ENCODE peak calls at places on chromosome 16, in six cellular contexts. J is H9, Y is neuronal stem cell, O is H1, T is mesenchymal stem cell, W is mesendoderm. D is an unnamed sample.

GRCh38 chr16:74225278-74225677 is 71.3 kb upstream of the PSMD7 start:
- DNase-seq in J (no peak), Y (no peak), O (no peak), T (no peak), W (no peak), D (peak)

GRCh38 chr16:79411805-79412204 is 188.7 kb downstream of the MAF start:
- DNase-seq in J (no peak), Y (no peak), O (no peak), T (no peak), W (no peak), D (no peak)

GRCh38 chr16:81067166-81067565 is 9.9 kb downstream of the C16orf46 start:
- DNase-seq in J (no peak), Y (no peak), O (no peak), T (peak), W (no peak), D (no peak)

GRCh38 chr16:24909856-24910255 is 64.1 kb downstream of the SLC5A11 start:
- DNase-seq in J (no peak), Y (no peak), O (no peak), T (no peak), W (no peak), D (no peak)

GRCh38 chr16:82653550-82654511 is 27.1 kb downstream of the CDH13 start:
- DNase-seq in J (no peak), Y (no peak), O (no peak), T (peak), W (peak), D (peak)

GRCh38 chr16:57863434-57864160 is 61.3 kb upstream of the KIFC3 start:
- DNase-seq in J (peak), Y (peak), O (no peak), T (peak), W (peak), D (peak)

GRCh38 chr16:85638695-85639409 is 25.7 kb downstream of the GSE1 start:
- DNase-seq in J (no peak), Y (no peak), O (no peak), T (no peak), W (no peak), D (no peak)

GRCh38 chr16:55331648-55332185 is 7.7 kb downstream of the IRX6 start:
- DNase-seq in J (no peak), Y (no peak), O (no peak), T (no peak), W (no peak), D (no peak)

GRCh38 chr16:6940968-6941367 is 391.7 kb upstream of the RBFOX1 start:
- DNase-seq in J (no peak), Y (no peak), O (no peak), T (no peak), W (no peak), D (no peak)

GRCh38 chr16:78689031-78689430 is 589.6 kb downstream of the WWOX start:
- DNase-seq in J (no peak), Y (no peak), O (no peak), T (peak), W (no peak), D (peak)

GRCh38 chr16:8848939-8849391 is 19.8 kb downstream of the CARHSP1 start:
- DNase-seq in J (peak), Y (no peak), O (no peak), T (peak), W (no peak), D (peak)

GRCh38 chr16:66274335-66275110 is 92.0 kb upstream of the CDH5 start:
- DNase-seq in J (peak), Y (no peak), O (no peak), T (no peak), W (no peak), D (peak)

GRCh38 chr16:23578096-23578830 is 17.9 kb downstream of the NDUFAB1 start:
- DNase-seq in J (no peak), Y (no peak), O (no peak), T (peak), W (no peak), D (peak)

GRCh38 chr16:8936421-8936820 is 27.3 kb downstream of the USP7 start:
- DNase-seq in J (peak), Y (no peak), O (no peak), T (peak), W (peak), D (peak)

GRCh38 chr16:67565470-67566100 is 3.3 kb downstream of the CTCF start:
- DNase-seq in J (no peak), Y (no peak), O (no peak), T (no peak), W (no peak), D (no peak)

GRCh38 chr16:3623642-3624041 is 12.2 kb upstream of the SLX4 start:
- DNase-seq in J (no peak), Y (no peak), O (no peak), T (no peak), W (no peak), D (no peak)

GRCh38 chr16:12664334-12664733 is 139.4 kb downstream of the CPPED1 start:
- DNase-seq in J (no peak), Y (no peak), O (no peak), T (no peak), W (no peak), D (no peak)

GRCh38 chr16:13559624-13560023 is 360.3 kb upstream of the ERCC4 start:
- DNase-seq in J (no peak), Y (no peak), O (no peak), T (no peak), W (no peak), D (no peak)

GRCh38 chr16:52812945-52813556 is 239.6 kb downstream of the CHD9NB start:
- DNase-seq in J (no peak), Y (no peak), O (no peak), T (peak), W (peak), D (peak)

GRCh38 chr16:53207810-53208752 is 153.3 kb downstream of the CHD9 start:
- DNase-seq in J (peak), Y (peak), O (peak), T (peak), W (peak), D (peak)

GRCh38 chr16:84687715-84688114 is 12.1 kb upstream of the USP10 start:
- DNase-seq in J (no peak), Y (no peak), O (no peak), T (peak), W (no peak), D (peak)

GRCh38 chr16:87442581-87442966 is 50.2 kb downstream of the ZCCHC14 start:
- DNase-seq in J (no peak), Y (no peak), O (no peak), T (no peak), W (no peak), D (peak)

GRCh38 chr16:85754403-85754802 is 3.5 kb upstream of the C16orf74 start:
- DNase-seq in J (no peak), Y (no peak), O (no peak), T (no peak), W (no peak), D (no peak)

GRCh38 chr16:85898521-85899442 is at the start of gene IRF8:
- DNase-seq in J (peak), Y (peak), O (peak), T (peak), W (peak), D (no peak)

GRCh38 chr16:67917852-67918236 is 13.8 kb downstream of the CTRL start:
- DNase-seq in J (no peak), Y (no peak), O (no peak), T (peak), W (peak), D (peak)

GRCh38 chr16:88530051-88530857 is 39.9 kb upstream of the ZC3H18 start:
- DNase-seq in J (no peak), Y (no peak), O (no peak), T (no peak), W (no peak), D (no peak)

GRCh38 chr16:2156025-2156848 is 655 bp downstream of the TRAF7 start:
- DNase-seq in J (no peak), Y (no peak), O (no peak), T (peak), W (peak), D (peak)

GRCh38 chr16:2096853-2097620 is 38.7 kb downstream of the PKD1 start:
- DNase-seq in J (no peak), Y (no peak), O (no peak), T (no peak), W (no peak), D (no peak)

GRCh38 chr16:976389-976931 is 5.1 kb upstream of the SOX8 start:
- DNase-seq in J (no peak), Y (no peak), O (no peak), T (no peak), W (no peak), D (no peak)
- H2BK15ac ChIP-seq in J (no peak), Y (peak), O (no peak), T (no peak), W (no peak), D (no peak)

DNA sequence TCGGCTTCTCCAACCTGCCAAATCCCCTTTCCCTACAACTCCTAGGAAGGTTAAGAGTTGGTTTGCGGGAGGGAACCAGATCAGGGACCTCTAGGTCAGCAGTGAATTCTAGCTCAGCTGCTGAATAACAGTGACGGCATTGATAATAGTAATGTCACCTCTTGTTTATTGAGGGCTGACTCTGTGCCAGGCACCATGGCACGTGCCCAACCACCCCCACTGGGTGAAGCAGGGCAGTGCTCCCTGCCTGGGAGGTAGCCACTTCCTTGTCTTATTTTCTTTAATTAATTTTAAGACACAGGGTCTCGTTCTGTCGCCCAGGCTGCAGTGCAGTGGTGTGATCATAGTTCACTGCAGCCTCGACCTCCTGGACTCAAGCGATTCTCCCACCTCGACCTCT is 5.5 kb upstream of the PPL start:
- DNase-seq in J (no peak), Y (no peak), O (no peak), T (no peak), W (no peak), D (no peak)
- H2BK15ac ChIP-seq in J (no peak), Y (peak), O (peak), T (peak), W (no peak), D (peak)

DNA sequence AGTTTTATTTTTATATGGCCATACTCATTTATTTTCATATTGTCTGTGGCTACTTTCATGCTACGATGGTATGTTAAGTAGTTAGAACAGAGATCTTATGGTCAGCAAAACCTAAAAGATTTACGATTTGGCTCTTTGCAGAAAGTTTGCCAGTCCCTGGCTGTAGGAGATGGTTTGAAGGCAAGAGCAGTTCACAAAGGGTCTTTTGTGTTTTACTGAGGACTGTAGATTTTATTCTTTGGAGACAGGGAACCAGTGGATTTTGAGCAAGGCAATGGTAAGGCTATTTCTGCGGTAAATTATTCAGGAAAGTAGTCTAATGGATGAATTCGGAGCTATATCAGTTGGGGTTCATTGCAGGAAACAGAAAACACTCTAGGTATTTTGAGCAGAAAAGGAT is 90.7 kb downstream of the WWP2 start:
- DNase-seq in J (no peak), Y (no peak), O (no peak), T (no peak), W (no peak), D (no peak)
- H2BK15ac ChIP-seq in J (no peak), Y (no peak), O (no peak), T (no peak), W (no peak), D (no peak)

GRCh38 chr16:28283798-28284577 is 8.3 kb upstream of the SBK1 start:
- DNase-seq in J (peak), Y (no peak), O (no peak), T (no peak), W (peak), D (no peak)
- H2BK15ac ChIP-seq in J (no peak), Y (no peak), O (no peak), T (no peak), W (no peak), D (no peak)

GRCh38 chr16:19393226-19394074 is 24.2 kb upstream of the TMC5 start:
- DNase-seq in J (no peak), Y (peak), O (no peak), T (peak), W (peak), D (peak)
- H2BK15ac ChIP-seq in J (no peak), Y (no peak), O (no peak), T (no peak), W (no peak), D (no peak)

GRCh38 chr16:27346818-27347217 is 33.0 kb downstream of the IL4R start:
- DNase-seq in J (no peak), Y (no peak), O (no peak), T (no peak), W (no peak), D (no peak)

GRCh38 chr16:27349276-27349675 is 35.5 kb downstream of the IL4R start:
- DNase-seq in J (no peak), Y (no peak), O (no peak), T (no peak), W (no peak), D (no peak)

GRCh38 chr16:27350006-27350405 is 36.2 kb downstream of the IL4R start:
- DNase-seq in J (no peak), Y (no peak), O (no peak), T (no peak), W (no peak), D (no peak)

GRCh38 chr16:27345201-27345600 is 31.4 kb downstream of the IL4R start:
- DNase-seq in J (no peak), Y (no peak), O (no peak), T (no peak), W (no peak), D (no peak)

DNA sequence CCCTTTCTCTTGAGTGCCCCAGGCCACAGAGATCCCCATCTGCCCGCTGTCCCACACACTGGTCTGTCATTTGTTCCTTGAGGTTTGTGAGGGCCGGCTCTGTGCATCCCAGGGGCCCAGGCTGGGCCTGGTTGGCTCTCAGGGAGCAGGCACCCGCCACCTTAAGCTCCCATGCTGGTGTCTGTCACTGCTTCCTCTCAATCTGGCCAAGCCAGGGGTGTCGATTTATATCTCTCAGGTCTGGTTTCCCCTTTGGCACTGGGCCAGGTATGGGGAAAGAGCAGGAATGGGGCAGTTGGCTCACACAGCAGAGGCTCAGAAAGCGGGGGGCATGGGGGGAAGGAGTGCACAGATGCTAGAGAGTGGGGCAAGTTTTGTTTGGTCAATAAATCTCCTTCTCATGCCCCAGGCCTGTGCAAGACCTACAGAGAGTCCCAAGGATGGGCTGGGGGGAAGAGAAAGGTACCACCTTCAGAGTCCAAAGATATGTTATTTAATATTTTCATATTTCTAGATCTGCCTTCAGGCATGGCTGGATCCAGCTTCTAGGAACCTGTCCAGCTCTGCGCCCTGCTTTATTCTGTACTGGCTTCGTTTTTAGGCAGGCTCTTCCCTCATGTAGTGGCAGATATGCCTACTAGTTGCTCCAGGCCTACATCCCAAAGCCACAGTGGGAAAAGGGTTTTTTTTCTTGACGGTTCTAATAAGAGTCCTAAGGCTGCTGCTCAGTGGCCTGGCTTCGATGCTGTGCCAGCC is 34.3 kb downstream of the IL4R start:
- DNase-seq in J (no peak), Y (no peak), O (no peak), T (no peak), W (no peak), D (no peak)
- H2BK15ac ChIP-seq in J (peak), Y (peak), O (no peak), T (no peak), W (no peak), D (no peak)

GRCh38 chr16:49634235-49635008 is 221.5 kb downstream of the ZNF423 start:
- DNase-seq in J (peak), Y (no peak), O (peak), T (no peak), W (no peak), D (no peak)

GRCh38 chr16:49637511-49637910 is 218.4 kb downstream of the ZNF423 start:
- DNase-seq in J (no peak), Y (no peak), O (no peak), T (no peak), W (no peak), D (no peak)

GRCh38 chr16:49636608-49637007 is 219.3 kb downstream of the ZNF423 start:
- DNase-seq in J (no peak), Y (no peak), O (no peak), T (no peak), W (no peak), D (no peak)

GRCh38 chr16:49635009-49635350 is 220.9 kb downstream of the ZNF423 start:
- DNase-seq in J (peak), Y (no peak), O (no peak), T (no peak), W (no peak), D (no peak)

GRCh38 chr16:49635591-49636581 is 220.0 kb downstream of the ZNF423 start:
- DNase-seq in J (peak), Y (no peak), O (no peak), T (no peak), W (no peak), D (no peak)
- H2BK15ac ChIP-seq in J (no peak), Y (no peak), O (no peak), T (no peak), W (no peak), D (no peak)

DNA sequence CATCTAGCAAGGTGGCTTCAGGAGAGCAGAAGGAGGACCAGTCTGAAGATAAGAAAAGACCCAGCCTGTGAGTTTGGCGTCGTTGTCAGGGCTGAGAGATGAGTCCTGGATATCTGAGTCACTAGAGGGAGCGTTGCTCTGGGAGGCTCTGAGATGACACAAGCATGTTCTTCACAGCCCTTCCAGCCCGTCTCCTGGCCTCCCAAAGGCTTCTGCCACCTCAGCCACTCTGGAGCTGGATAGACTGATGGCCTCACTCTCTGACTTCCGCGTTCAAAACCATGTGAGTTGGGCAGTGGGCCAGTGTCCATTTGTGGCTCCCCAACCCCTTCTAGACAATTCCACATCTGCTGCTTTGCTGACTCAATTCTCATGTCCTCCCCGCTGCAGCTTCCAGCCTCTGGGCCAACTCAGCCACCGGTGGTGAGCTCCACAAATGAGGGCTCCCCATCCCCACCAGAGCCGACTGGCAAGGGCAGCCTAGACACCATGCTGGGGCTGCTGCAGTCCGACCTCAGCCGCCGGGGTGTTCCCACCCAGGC is 2.3 kb downstream of the TGFB1I1 start:
- DNase-seq in J (no peak), Y (no peak), O (no peak), T (peak), W (peak), D (peak)
- H2BK15ac ChIP-seq in J (no peak), Y (no peak), O (no peak), T (no peak), W (no peak), D (no peak)

D was measured in IMR-90.